ENCODE peak calls at places on chromosomes 6 and 20, in six cellular contexts. P is K562, K is HepG2, W is SK-N-SH, B is H1, D is GM12878. L is an unnamed sample.

GRCh38 chr20:17624551-17625245 is 54.8 kb downstream of the DSTN start:
- DNase-seq in P (no peak), K (no peak), W (peak; percentile 8), B (no peak), D (no peak), L (no peak)

GRCh38 chr6:3518356-3518841 is 61.5 kb upstream of the SLC22A23 start:
- DNase-seq in P (no peak), K (peak; percentile 44), W (no peak), B (no peak), D (no peak), L (no peak)

GRCh38 chr20:13839421-13840092 is 54.7 kb downstream of the NDUFAF5 start:
- DNase-seq in P (no peak), K (no peak), W (no peak), B (no peak), D (no peak), L (no peak)

GRCh38 chr6:12296255-12296573 is 6.1 kb downstream of the EDN1 start:
- DNase-seq in P (no peak), K (peak; percentile 73), W (no peak), B (no peak), D (no peak), L (no peak)

GRCh38 chr6:63963756-63964315 is 328.2 kb downstream of the PHF3 start:
- DNase-seq in P (no peak), K (no peak), W (no peak), B (no peak), D (no peak), L (no peak)

GRCh38 chr20:1473821-1474220 is 7.2 kb upstream of the NSFL1C start:
- DNase-seq in P (no peak), K (no peak), W (no peak), B (no peak), D (no peak), L (no peak)

GRCh38 chr6:37258405-37258704 is 411 bp upstream of the TMEM217 start:
- DNase-seq in P (no peak), K (no peak), W (no peak), B (no peak), D (no peak), L (no peak)

GRCh38 chr6:130138116-130138908 is 84.4 kb downstream of the SAMD3 start:
- DNase-seq in P (no peak), K (no peak), W (no peak), B (no peak), D (no peak), L (no peak)

GRCh38 chr6:72151742-72152141 is 265.4 kb downstream of the RIMS1 start:
- DNase-seq in P (no peak), K (no peak), W (no peak), B (no peak), D (no peak), L (peak; percentile 16)

GRCh38 chr6:84763397-84764331 is 734 bp downstream of the TBX18 start:
- DNase-seq in P (peak; percentile 73), K (no peak), W (peak; percentile 56), B (peak; percentile 67), D (no peak), L (peak; percentile 25)

GRCh38 chr20:37438464-37439222 is 82.4 kb upstream of the NNAT start:
- DNase-seq in P (no peak), K (no peak), W (no peak), B (no peak), D (no peak), L (no peak)

GRCh38 chr20:17327185-17327780 is 100.4 kb downstream of the PCSK2 start:
- DNase-seq in P (no peak), K (no peak), W (no peak), B (peak; percentile 51), D (no peak), L (no peak)

GRCh38 chr6:11460001-11460668 is 77.4 kb upstream of the TMEM170B start:
- DNase-seq in P (no peak), K (no peak), W (no peak), B (no peak), D (peak; percentile 75), L (peak; percentile 23)

GRCh38 chr6:89034586-89035251 is 45.8 kb upstream of the PNRC1 start:
- DNase-seq in P (no peak), K (peak; percentile 67), W (no peak), B (no peak), D (no peak), L (peak; percentile 93)

GRCh38 chr6:116572162-116572561 is 858 bp downstream of the RWDD1 start:
- DNase-seq in P (peak; percentile 13), K (peak; percentile 50), W (peak; percentile 51), B (no peak), D (no peak), L (no peak)

GRCh38 chr6:127148511-127148910 is 30.0 kb downstream of the RSPO3 start:
- DNase-seq in P (no peak), K (no peak), W (no peak), B (no peak), D (no peak), L (no peak)

GRCh38 chr6:32954983-32955802 is 2.3 kb upstream of the HLA-DMA start:
- DNase-seq in P (peak; percentile 36), K (peak; percentile 39), W (no peak), B (peak; percentile 54), D (no peak), L (peak; percentile 39)

GRCh38 chr6:170178266-170178560 is 112.7 kb downstream of the DLL1 start:
- DNase-seq in P (no peak), K (no peak), W (no peak), B (no peak), D (no peak), L (no peak)

GRCh38 chr6:15132854-15133670 is 112.8 kb upstream of the JARID2 start:
- DNase-seq in P (no peak), K (peak; percentile 68), W (no peak), B (no peak), D (no peak), L (peak; percentile 18)

GRCh38 chr6:13624871-13625288 is 9.7 kb downstream of the NOL7 start:
- DNase-seq in P (peak; percentile 57), K (peak; percentile 65), W (peak; percentile 53), B (no peak), D (no peak), L (no peak)

GRCh38 chr6:154932562-154933027 is 62.5 kb upstream of the TIAM2 start:
- DNase-seq in P (no peak), K (peak; percentile 85), W (peak; percentile 38), B (no peak), D (no peak), L (no peak)

DNA sequence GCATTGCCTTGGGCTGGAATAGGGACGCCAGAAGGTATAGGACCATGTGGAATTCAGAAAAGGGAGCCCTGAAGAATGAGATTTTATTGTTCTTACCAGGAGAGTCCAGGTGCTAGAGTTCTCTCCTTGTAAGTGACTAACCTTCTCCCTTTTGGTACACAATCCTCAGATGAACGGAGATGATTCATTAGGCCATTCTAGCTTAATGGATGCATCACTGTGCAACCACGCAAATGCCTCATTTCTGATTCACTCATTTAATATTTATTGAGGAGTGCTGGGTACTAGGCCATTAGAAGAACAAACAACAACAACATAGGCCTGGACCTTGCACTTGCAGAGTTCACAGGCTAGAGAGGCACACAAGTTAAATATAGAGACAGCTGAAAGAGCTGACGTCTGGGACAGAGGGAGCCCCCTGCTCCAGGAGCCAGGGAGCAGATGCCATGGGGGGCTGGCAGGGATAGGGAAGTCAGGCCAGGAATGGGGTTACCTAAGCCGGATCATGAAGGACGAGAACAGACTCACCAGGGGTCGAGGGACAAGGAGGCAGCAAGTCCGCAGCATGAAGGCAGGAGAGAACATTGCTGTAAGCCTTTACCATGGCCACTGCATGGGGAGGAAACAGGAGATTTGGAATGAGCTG is 179.5 kb upstream of the AKAP12 start:
- DNase-seq in P (no peak), K (peak; percentile 91), W (no peak), B (no peak), D (no peak), L (no peak)
- TF ChIP-seq GABPA in P (no peak), K (no peak), W (no peak), B (no peak), D (no peak), L (no peak)

DNA sequence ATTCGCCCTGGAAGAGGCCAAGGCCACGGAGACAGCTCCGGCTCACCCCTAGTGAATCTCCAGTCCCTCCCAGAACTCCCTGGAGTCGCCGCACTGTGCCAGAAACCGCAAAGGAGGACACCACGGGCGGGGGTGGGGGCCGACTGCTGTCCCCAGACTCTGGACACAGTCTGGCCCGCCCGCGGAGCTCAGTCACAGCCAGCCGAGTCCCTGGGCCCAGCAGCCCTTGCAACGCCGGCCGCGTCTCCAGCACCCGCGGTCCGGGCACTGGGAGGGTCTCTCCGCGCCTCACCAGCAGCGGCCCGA is 541 bp downstream of the PEX6 start:
- DNase-seq in P (peak; percentile 83), K (no peak), W (no peak), B (peak; percentile 71), D (no peak), L (no peak)
- TF ChIP-seq GABPA in P (no peak), K (no peak), W (no peak), B (no peak), D (no peak), L (no peak)

GRCh38 chr20:46635514-46636091 is 15.7 kb downstream of the SLC13A3 start:
- DNase-seq in P (no peak), K (no peak), W (no peak), B (peak; percentile 30), D (no peak), L (no peak)
- TF ChIP-seq GABPA in P (no peak), K (no peak), W (no peak), B (no peak), D (no peak), L (no peak)

DNA sequence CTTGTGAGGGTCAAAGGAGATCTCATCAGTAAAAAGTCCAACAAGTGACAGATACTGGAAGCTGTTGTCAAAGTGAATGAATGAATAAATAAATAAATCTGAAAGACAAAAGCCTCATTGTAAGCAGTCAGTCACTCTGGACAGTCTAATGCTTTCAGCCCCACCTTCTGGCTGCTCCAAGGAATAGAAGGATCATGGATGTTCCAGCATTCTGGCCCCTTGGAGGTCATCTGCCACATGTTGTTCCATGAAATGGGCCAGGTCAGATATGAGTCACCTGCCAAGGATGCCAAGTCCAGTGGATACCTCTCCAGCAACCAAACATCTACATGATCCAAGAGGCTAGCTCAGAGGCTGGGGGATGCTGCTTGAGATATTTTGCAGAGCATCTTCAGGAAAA is 185.6 kb downstream of the BMP7 start:
- DNase-seq in P (no peak), K (no peak), W (no peak), B (no peak), D (no peak), L (no peak)
- TF ChIP-seq GABPA in P (no peak), K (no peak), W (no peak), B (no peak), D (no peak), L (no peak)

DNA sequence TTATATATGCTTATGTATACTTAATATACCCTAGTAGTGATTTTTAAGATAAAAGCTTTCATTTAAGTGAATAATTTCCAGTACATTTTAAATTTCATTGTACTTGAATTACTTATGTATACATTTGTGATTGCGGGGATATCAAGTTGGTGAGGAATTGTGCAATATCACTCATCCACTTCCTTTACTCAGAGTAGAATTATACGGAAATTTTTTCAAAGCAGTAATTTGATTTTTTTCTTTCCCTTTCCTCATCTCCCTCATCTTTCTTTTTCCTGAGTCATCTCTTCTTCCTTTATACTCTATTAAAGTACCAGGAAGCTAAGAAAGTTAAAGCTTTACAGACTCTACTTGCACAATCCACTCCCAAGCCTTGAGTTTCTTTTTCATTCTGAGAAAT is 60.8 kb upstream of the DEFB112 start:
- DNase-seq in P (no peak), K (no peak), W (no peak), B (no peak), D (no peak), L (no peak)
- TF ChIP-seq GABPA in P (no peak), K (no peak), W (no peak), B (no peak), D (no peak), L (no peak)

L was measured in HL-60.